ENCODE peak calls at places on chromosome 3, in nine cellular contexts. C, B, X, W, Z, N, P, K and Y are unnamed samples.

GRCh38 chr3:149276621-149277020 is 55.0 kb upstream of the CP start:
- DNase-seq in C (no peak), B (no peak), X (no peak), W (no peak), Z (peak), N (no peak), P (no peak), K (no peak), Y (no peak)

GRCh38 chr3:194687638-194688206 is 2.0 kb downstream of the FAM43A start:
- DNase-seq in C (peak), B (peak), X (peak), W (peak), Z (no peak), N (peak), P (peak), K (peak), Y (peak)

GRCh38 chr3:40915346-40915865 is 283.9 kb upstream of the CTNNB1 start:
- DNase-seq in C (no peak), B (no peak), X (no peak), W (no peak), Z (no peak), N (no peak), P (no peak), K (no peak), Y (no peak)

GRCh38 chr3:160641675-160642330 is 35.2 kb upstream of the ARL14 start:
- DNase-seq in C (no peak), B (peak), X (no peak), W (no peak), Z (no peak), N (no peak), P (no peak), K (peak), Y (no peak)

GRCh38 chr3:154745925-154746324 is 315.9 kb upstream of the GPR149 start:
- DNase-seq in C (no peak), B (peak), X (no peak), W (no peak), Z (no peak), N (peak), P (no peak), K (no peak), Y (no peak)

GRCh38 chr3:55870576-55870975 is 383.5 kb upstream of the WNT5A start:
- DNase-seq in C (no peak), B (no peak), X (no peak), W (no peak), Z (no peak), N (no peak), P (no peak), K (no peak), Y (no peak)

GRCh38 chr3:54670269-54671000 is 257.4 kb downstream of the LRTM1 start:
- DNase-seq in C (peak), B (no peak), X (no peak), W (no peak), Z (no peak), N (no peak), P (no peak), K (no peak), Y (no peak)

GRCh38 chr3:7867587-7867986 is 634.0 kb upstream of the LMCD1 start:
- DNase-seq in C (no peak), B (no peak), X (no peak), W (no peak), Z (no peak), N (no peak), P (no peak), K (no peak), Y (no peak)

GRCh38 chr3:53375019-53375418 is 27.7 kb upstream of the DCP1A start:
- DNase-seq in C (peak), B (peak), X (peak), W (peak), Z (no peak), N (peak), P (no peak), K (peak), Y (peak)

GRCh38 chr3:41419809-41420208 is 220.5 kb downstream of the CTNNB1 start:
- DNase-seq in C (no peak), B (no peak), X (no peak), W (no peak), Z (no peak), N (no peak), P (no peak), K (no peak), Y (no peak)

GRCh38 chr3:58581328-58582091 is 4.3 kb upstream of the FAM107A start:
- DNase-seq in C (peak), B (no peak), X (no peak), W (no peak), Z (no peak), N (no peak), P (no peak), K (no peak), Y (no peak)

GRCh38 chr3:39499651-39500273 is 32.3 kb downstream of the MOBP start:
- DNase-seq in C (no peak), B (no peak), X (no peak), W (no peak), Z (no peak), N (peak), P (no peak), K (no peak), Y (no peak)

GRCh38 chr3:192514754-192515660 is 212.3 kb downstream of the FGF12 start:
- DNase-seq in C (peak), B (no peak), X (peak), W (no peak), Z (peak), N (peak), P (peak), K (peak), Y (peak)

GRCh38 chr3:47856669-47857068 is 53.7 kb downstream of the DHX30 start:
- DNase-seq in C (no peak), B (no peak), X (no peak), W (no peak), Z (no peak), N (no peak), P (no peak), K (no peak), Y (no peak)

GRCh38 chr3:53748512-53749271 is 97.5 kb downstream of the CHDH start:
- DNase-seq in C (no peak), B (no peak), X (no peak), W (no peak), Z (no peak), N (no peak), P (no peak), K (no peak), Y (no peak)

GRCh38 chr3:51718547-51719412 is 11.9 kb downstream of the GRM2 start:
- DNase-seq in C (peak), B (peak), X (peak), W (peak), Z (no peak), N (peak), P (no peak), K (peak), Y (peak)

GRCh38 chr3:50536471-50537180 is 30.9 kb downstream of the C3orf18 start:
- DNase-seq in C (no peak), B (no peak), X (no peak), W (no peak), Z (no peak), N (no peak), P (no peak), K (no peak), Y (no peak)

GRCh38 chr3:87228316-87228715 is 1.2 kb downstream of the CHMP2B start:
- DNase-seq in C (no peak), B (peak), X (no peak), W (peak), Z (no peak), N (no peak), P (no peak), K (no peak), Y (no peak)

GRCh38 chr3:16596352-16597032 is 8.7 kb downstream of the DAZL start:
- DNase-seq in C (no peak), B (no peak), X (no peak), W (no peak), Z (no peak), N (no peak), P (no peak), K (no peak), Y (no peak)

GRCh38 chr3:42265059-42265991 is 660 bp downstream of the CCK start:
- DNase-seq in C (no peak), B (no peak), X (no peak), W (no peak), Z (no peak), N (no peak), P (no peak), K (no peak), Y (no peak)

GRCh38 chr3:58584690-58585004 is 7.5 kb upstream of the FAM107A start:
- DNase-seq in C (no peak), B (no peak), X (no peak), W (no peak), Z (no peak), N (no peak), P (no peak), K (no peak), Y (no peak)

GRCh38 chr3:118966700-118967099 is 67.9 kb downstream of the IGSF11 start:
- DNase-seq in C (no peak), B (no peak), X (no peak), W (no peak), Z (no peak), N (no peak), P (no peak), K (no peak), Y (no peak)

GRCh38 chr3:72976182-72976825 is 20.3 kb upstream of the PPP4R2 start:
- DNase-seq in C (no peak), B (peak), X (no peak), W (peak), Z (no peak), N (no peak), P (no peak), K (no peak), Y (no peak)

GRCh38 chr3:25648107-25648535 is 16.6 kb downstream of the TOP2B start:
- DNase-seq in C (peak), B (peak), X (peak), W (peak), Z (peak), N (peak), P (no peak), K (peak), Y (no peak)

GRCh38 chr3:108940568-108941285 is 13.0 kb downstream of the GUCA1C start:
- DNase-seq in C (no peak), B (no peak), X (no peak), W (no peak), Z (no peak), N (no peak), P (no peak), K (no peak), Y (no peak)

GRCh38 chr3:140296796-140297352 is 361.9 kb downstream of the CLSTN2 start:
- DNase-seq in C (no peak), B (no peak), X (no peak), W (peak), Z (no peak), N (no peak), P (no peak), K (peak), Y (no peak)